ENCODE peak calls at places on chromosome 12, in eight cellular contexts. Q is NCI-H1105 treated with DMSO at 0.1 percent for 48 hours; T is MCF 10A; U is RPMI7951; D is naive thymus-derived CD8-positive, alpha-beta T cell; K is hepatocyte; X is AML-193; E is central memory CD8-positive, alpha-beta T cell. F is an unnamed sample.

GRCh38 chr12:96201272-96202227 is 7.4 kb downstream of the ELK3 start:
- DNase-seq in T (no peak), K (no peak), U (no peak), E (no peak), Q (no peak), D (no peak), X (no peak), F (no peak)

GRCh38 chr12:66182956-66183355 is 6.1 kb upstream of the IRAK3 start:
- DNase-seq in D (no peak), K (no peak), Q (no peak), X (no peak), U (no peak), T (no peak), E (no peak), F (no peak)

GRCh38 chr12:57343703-57344378 is 87.0 kb downstream of the R3HDM2 start:
- DNase-seq in K (no peak), T (no peak), U (no peak), D (no peak), X (no peak), Q (no peak), E (no peak), F (no peak)

GRCh38 chr12:1171657-1172056 is 180.6 kb downstream of the ERC1 start:
- DNase-seq in K (no peak), Q (peak), D (no peak), E (no peak), T (peak), U (peak), X (no peak), F (no peak)

GRCh38 chr12:46360908-46361666 is 11.5 kb downstream of the SLC38A2 start:
- DNase-seq in E (no peak), K (no peak), T (no peak), X (no peak), U (no peak), D (no peak), Q (no peak), F (no peak)

GRCh38 chr12:31951939-31952338 is 7.3 kb upstream of the RESF1 start:
- DNase-seq in U (no peak), K (no peak), D (no peak), Q (no peak), E (no peak), X (no peak), T (no peak), F (no peak)

GRCh38 chr12:106645074-106645421 is 62.2 kb downstream of the RFX4 start:
- DNase-seq in U (peak), X (no peak), Q (peak), D (no peak), K (no peak), T (peak), E (no peak), F (no peak)

GRCh38 chr12:15788266-15789214 is 648 bp downstream of the EPS8 start:
- DNase-seq in U (peak), X (peak), K (peak), D (no peak), T (peak), E (no peak), Q (peak), F (peak)

GRCh38 chr12:108526482-108527234 is 11.6 kb downstream of the FICD start:
- DNase-seq in K (no peak), U (peak), Q (no peak), E (no peak), D (no peak), T (no peak), X (no peak), F (no peak)

GRCh38 chr12:87924149-87924548 is 105.1 kb downstream of the C12orf50 start:
- DNase-seq in X (no peak), D (no peak), U (no peak), T (no peak), Q (no peak), K (no peak), E (no peak), F (no peak)

GRCh38 chr12:95386056-95386455 is 87.9 kb upstream of the METAP2 start:
- DNase-seq in U (no peak), D (no peak), K (no peak), E (no peak), T (peak), Q (no peak), X (no peak), F (no peak)

GRCh38 chr12:12036901-12037300 is 33.8 kb upstream of the BCL2L14 start:
- DNase-seq in X (no peak), U (no peak), E (no peak), D (no peak), K (no peak), Q (no peak), T (no peak), F (no peak)

GRCh38 chr12:46124848-46125619 is 134.7 kb upstream of the SCAF11 start:
- DNase-seq in T (peak), E (peak), D (peak), X (peak), Q (peak), K (peak), U (peak), F (peak)

GRCh38 chr12:2284857-2285256 is 232.1 kb downstream of the CACNA1C start:
- DNase-seq in D (no peak), U (peak), X (peak), K (peak), T (peak), E (no peak), Q (peak), F (peak)

GRCh38 chr12:9702239-9702638 is 30.7 kb downstream of the CLECL1 start:
- DNase-seq in E (peak), K (no peak), X (no peak), Q (no peak), T (no peak), U (no peak), D (peak), F (no peak)

GRCh38 chr12:116116650-116117424 is 160.7 kb downstream of the MED13L start:
- DNase-seq in T (no peak), U (no peak), K (no peak), D (no peak), Q (peak), X (no peak), E (no peak), F (no peak)

GRCh38 chr12:121708313-121709063 is 4.1 kb upstream of the TMEM120B start:
- DNase-seq in D (no peak), U (no peak), K (no peak), T (no peak), Q (no peak), X (no peak), E (no peak), F (no peak)

GRCh38 chr12:54349658-54350057 is 14.6 kb downstream of the GPR84 start:
- DNase-seq in X (no peak), U (no peak), T (no peak), E (no peak), D (no peak), Q (no peak), K (no peak), F (no peak)

GRCh38 chr12:119715268-119715620 is 47.3 kb downstream of the PRKAB1 start:
- DNase-seq in Q (no peak), T (peak), U (peak), E (no peak), K (no peak), X (no peak), D (no peak), F (no peak)

GRCh38 chr12:4037747-4038312 is 164.6 kb upstream of the PARP11 start:
- DNase-seq in U (peak), Q (peak), K (peak), E (no peak), D (no peak), T (peak), X (peak), F (no peak)

GRCh38 chr12:107451246-107451645 is 234.4 kb upstream of the PWP1 start:
- DNase-seq in E (no peak), Q (no peak), D (no peak), T (no peak), K (no peak), U (no peak), X (no peak), F (no peak)

F was measured in memory B cell.